ENCODE peak calls at places on chromosomes 3 and 15, in six cellular contexts. K is islet precursor cell, P is T47D, F is glutamatergic neuron, Y is GM12864, E is hypothalamus. T is an unnamed sample.

GRCh38 chr15:62782100-62782791 is 260.3 kb upstream of the TPM1 start:
- DNase-seq in K (peak; percentile 94), P (peak; percentile 89), F (peak; percentile 40), Y (no peak), E (peak; percentile 64), T (peak; percentile 12)

GRCh38 chr15:63528138-63528659 is 23.8 kb downstream of the USP3 start:
- DNase-seq in K (no peak), P (no peak), F (no peak), Y (no peak), E (no peak), T (no peak)

GRCh38 chr15:35191783-35192182 is 106.7 kb upstream of the NANOGP8 start:
- DNase-seq in K (no peak), P (no peak), F (no peak), Y (no peak), E (no peak), T (no peak)

GRCh38 chr3:124885466-124886167 is 1.5 kb downstream of the ITGB5 start:
- DNase-seq in K (no peak), P (no peak), F (no peak), Y (no peak), E (no peak), T (no peak)

GRCh38 chr3:67943546-67943945 is 289.1 kb upstream of the SUCLG2 start:
- DNase-seq in K (no peak), P (no peak), F (no peak), Y (no peak), E (no peak), T (no peak)

GRCh38 chr15:79341361-79341760 is 30.4 kb downstream of the TMED3 start:
- DNase-seq in K (no peak), P (no peak), F (no peak), Y (no peak), E (peak; percentile 8), T (no peak)

GRCh38 chr15:25242957-25243799 is 195.6 kb downstream of the UBE3A start:
- DNase-seq in K (peak; percentile 13), P (no peak), F (peak; percentile 6), Y (no peak), E (no peak), T (no peak)

GRCh38 chr3:61563614-61564404 is 2.4 kb downstream of the PTPRG start:
- DNase-seq in K (no peak), P (no peak), F (peak; percentile 39), Y (no peak), E (peak; percentile 49), T (no peak)

GRCh38 chr15:73983211-73983727 is 8.8 kb downstream of the STOML1 start:
- DNase-seq in K (no peak), P (no peak), F (no peak), Y (no peak), E (peak; percentile 28), T (no peak)

GRCh38 chr3:119322021-119322522 is 27.9 kb downstream of the ARHGAP31 start:
- DNase-seq in K (no peak), P (no peak), F (no peak), Y (no peak), E (no peak), T (peak; percentile 10)

GRCh38 chr15:74036271-74037170 is 42.0 kb downstream of the PML start:
- DNase-seq in K (peak; percentile 87), P (peak; percentile 80), F (peak; percentile 79), Y (no peak), E (peak; percentile 6), T (no peak)

GRCh38 chr15:66850078-66850991 is 148.3 kb downstream of the SMAD6 start:
- DNase-seq in K (peak; percentile 88), P (no peak), F (no peak), Y (no peak), E (no peak), T (no peak)

GRCh38 chr3:171781711-171782127 is 28.6 kb downstream of the PLD1 start:
- DNase-seq in K (no peak), P (no peak), F (no peak), Y (no peak), E (no peak), T (no peak)

GRCh38 chr15:58889363-58889762 is 44.1 kb downstream of the SLTM start:
- DNase-seq in K (no peak), P (no peak), F (no peak), Y (no peak), E (no peak), T (no peak)

GRCh38 chr3:13308406-13308805 is 111.7 kb downstream of the NUP210 start:
- DNase-seq in K (peak; percentile 84), P (peak; percentile 36), F (peak; percentile 71), Y (no peak), E (no peak), T (no peak)

GRCh38 chr3:13838421-13838820 is 41.5 kb downstream of the WNT7A start:
- DNase-seq in K (no peak), P (no peak), F (no peak), Y (no peak), E (no peak), T (no peak)

GRCh38 chr3:138916824-138917223 is 30.1 kb downstream of the FOXL2 start:
- DNase-seq in K (no peak), P (peak; percentile 94), F (no peak), Y (no peak), E (no peak), T (no peak)

GRCh38 chr3:13347390-13347966 is 72.6 kb downstream of the NUP210 start:
- DNase-seq in K (peak; percentile 71), P (no peak), F (no peak), Y (no peak), E (no peak), T (no peak)

GRCh38 chr3:128969993-128970740 is 23.7 kb downstream of the CFAP92 start:
- DNase-seq in K (no peak), P (peak; percentile 50), F (peak; percentile 61), Y (peak; percentile 8), E (no peak), T (peak; percentile 61)

GRCh38 chr3:59935025-59935424 is 885.2 kb upstream of the CFAP20DC start:
- DNase-seq in K (no peak), P (no peak), F (no peak), Y (peak; percentile 56), E (no peak), T (no peak)

GRCh38 chr3:3200632-3201212 is 21.2 kb upstream of the CRBN start:
- DNase-seq in K (peak; percentile 81), P (peak; percentile 83), F (peak; percentile 40), Y (peak; percentile 40), E (peak; percentile 44), T (peak; percentile 87)

GRCh38 chr3:194939949-194940770 is 254.5 kb downstream of the FAM43A start:
- DNase-seq in K (peak; percentile 47), P (no peak), F (no peak), Y (no peak), E (no peak), T (no peak)

GRCh38 chr3:45881031-45882022 is 5.0 kb upstream of the CCR9 start:
- DNase-seq in K (no peak), P (no peak), F (no peak), Y (no peak), E (no peak), T (peak; percentile 54)

GRCh38 chr15:64251121-64251520 is 88.3 kb upstream of the PPIB start:
- DNase-seq in K (no peak), P (no peak), F (no peak), Y (no peak), E (no peak), T (no peak)

GRCh38 chr15:78052545-78052944 is 25.0 kb downstream of the TBC1D2B start:
- DNase-seq in K (no peak), P (no peak), F (no peak), Y (no peak), E (no peak), T (no peak)

GRCh38 chr15:92803852-92804609 is 96.1 kb upstream of the CHD2 start:
- DNase-seq in K (peak; percentile 97), P (peak; percentile 96), F (no peak), Y (peak; percentile 48), E (peak; percentile 53), T (peak; percentile 42)

GRCh38 chr3:137097852-137098251 is 140.1 kb downstream of the IL20RB start:
- DNase-seq in K (no peak), P (no peak), F (no peak), Y (no peak), E (no peak), T (no peak)

GRCh38 chr15:90762109-90762508 is 45.0 kb downstream of the BLM start:
- DNase-seq in K (no peak), P (no peak), F (no peak), Y (no peak), E (peak; percentile 17), T (no peak)

GRCh38 chr15:78129098-78130011 is 1.9 kb downstream of the CIB2 start:
- DNase-seq in K (no peak), P (no peak), F (no peak), Y (no peak), E (no peak), T (no peak)

GRCh38 chr15:98648654-98649537 is 557 bp downstream of the IGF1R start:
- DNase-seq in K (peak; percentile 73), P (peak; percentile 68), F (peak; percentile 69), Y (no peak), E (peak; percentile 52), T (peak; percentile 59)

GRCh38 chr3:11475324-11475723 is 168.4 kb downstream of the VGLL4 start:
- DNase-seq in K (no peak), P (no peak), F (no peak), Y (no peak), E (no peak), T (no peak)

GRCh38 chr3:40532252-40532651 is 7.5 kb downstream of the ZNF621 start:
- DNase-seq in K (no peak), P (no peak), F (no peak), Y (no peak), E (no peak), T (no peak)

T was measured in MM.1S.